ENCODE peak calls at places on chromosomes 4 and X, in four cellular contexts. Y is nephron progenitor cell, F is GDM1, I is AG10803. W is an unnamed sample.

GRCh38 chrX:150731795-150732194 is 38.6 kb downstream of the MTMR1 start:
- DNase-seq in I (peak; percentile 94), F (no peak), Y (no peak), W (no peak)

GRCh38 chr4:136424052-136424451 is 1108.2 kb downstream of the PCDH18 start:
- DNase-seq in Y (no peak), I (no peak), F (no peak), W (no peak)

GRCh38 chr4:110196206-110196870 is 2.1 kb downstream of the ELOVL6 start:
- DNase-seq in F (peak; percentile 64), Y (peak; percentile 67), I (peak; percentile 28), W (no peak)

GRCh38 chrX:10163031-10163430 is 6.3 kb downstream of the CLCN4 start:
- DNase-seq in I (no peak), F (no peak), Y (no peak), W (no peak)

GRCh38 chr4:114807759-114808404 is 209.3 kb downstream of the UGT8 start:
- DNase-seq in F (no peak), Y (peak; percentile 47), I (peak; percentile 12), W (no peak)

GRCh38 chr4:5799406-5799805 is 88.4 kb downstream of the EVC start:
- DNase-seq in Y (no peak), F (no peak), I (no peak), W (no peak)

GRCh38 chrX:48802089-48802812 is 384 bp downstream of the HDAC6 start:
- DNase-seq in F (peak; percentile 67), I (peak; percentile 72), Y (peak; percentile 81), W (peak; percentile 71)

GRCh38 chr4:98976716-98977115 is 18.8 kb upstream of the METAP1 start:
- DNase-seq in F (no peak), I (no peak), Y (no peak), W (no peak)

GRCh38 chrX:130024127-130024526 is 41.7 kb downstream of the BCORL1 start:
- DNase-seq in F (peak; percentile 66), I (peak; percentile 64), Y (peak; percentile 81), W (peak; percentile 70)

GRCh38 chr4:101345596-101346311 is 1.6 kb downstream of the PPP3CA start:
- DNase-seq in I (peak; percentile 47), F (peak; percentile 67), Y (peak; percentile 74), W (peak; percentile 21)

GRCh38 chr4:137998666-137999429 is 243.3 kb downstream of the SLC7A11 start:
- DNase-seq in I (peak; percentile 96), F (no peak), Y (no peak), W (no peak)

GRCh38 chrX:13087322-13088154 is 43.1 kb upstream of the FAM9C start:
- DNase-seq in Y (no peak), I (peak; percentile 57), F (peak; percentile 67), W (no peak)

GRCh38 chr4:147398556-147398955 is 82.3 kb upstream of the EDNRA start:
- DNase-seq in F (no peak), Y (no peak), I (peak; percentile 32), W (no peak)

GRCh38 chr4:147723316-147723715 is 8.6 kb upstream of the ARHGAP10 start:
- DNase-seq in Y (peak; percentile 29), F (no peak), I (peak; percentile 80), W (no peak)

GRCh38 chr4:92236907-92237306 is 66.9 kb upstream of the GRID2 start:
- DNase-seq in F (no peak), Y (no peak), I (no peak), W (no peak)

GRCh38 chrX:80841259-80841658 is 31.6 kb upstream of the BRWD3 start:
- DNase-seq in Y (no peak), I (no peak), F (no peak), W (no peak)

W was measured in tibial nerve.